ENCODE peak calls at places on chromosomes 4 and X, in seven cellular contexts. J is NCI-H2029; W is HuH-7.5; F is stimulated activated CD4-positive, alpha-beta T cell treated with anti-CD3 and anti-CD28 coated beads, Interleukin-2, amount 100 ng/mL, for 48 hours; Y is NCI-H460; S is cardiac muscle cell; P is activated CD4-positive, alpha-beta T cell treated with anti-CD3 and anti-CD28 coated beads, Interleukin-2, amount 50 U/mL, for 4 hours. O is an unnamed sample.

GRCh38 chrX:120000490-120001246 is 57.1 kb upstream of the NKAP start:
- DNase-seq in J (no peak), W (no peak), F (no peak), Y (no peak), S (peak; percentile 40), P (peak; percentile 6), O (no peak)

GRCh38 chr4:53119685-53120084 is 246.2 kb downstream of the SCFD2 start:
- DNase-seq in J (no peak), W (no peak), F (no peak), Y (no peak), S (peak; percentile 65), P (no peak), O (no peak)

GRCh38 chr4:182885738-182886077 is 31.5 kb downstream of the DCTD start:
- DNase-seq in J (no peak), W (no peak), F (no peak), Y (no peak), S (no peak), P (no peak), O (no peak)

GRCh38 chr4:37685211-37685725 is 908 bp downstream of the RELL1 start:
- DNase-seq in J (no peak), W (no peak), F (no peak), Y (no peak), S (no peak), P (peak; percentile 14), O (peak; percentile 59)

GRCh38 chr4:150006197-150006596 is 72.0 kb upstream of the DCLK2 start:
- DNase-seq in J (peak; percentile 0), W (no peak), F (no peak), Y (no peak), S (no peak), P (no peak), O (no peak)

GRCh38 chr4:69718376-69719293 is 41.8 kb downstream of the SULT1B1 start:
- DNase-seq in J (no peak), W (no peak), F (no peak), Y (no peak), S (no peak), P (no peak), O (no peak)

GRCh38 chr4:172850838-172851237 is 317.8 kb upstream of the GALNT7 start:
- DNase-seq in J (no peak), W (no peak), F (no peak), Y (no peak), S (no peak), P (no peak), O (no peak)

GRCh38 chr4:176443117-176443516 is 123.4 kb downstream of the SPCS3 start:
- DNase-seq in J (no peak), W (no peak), F (no peak), Y (peak; percentile 26), S (no peak), P (no peak), O (no peak)

GRCh38 chrX:70434352-70434866 is 10.2 kb upstream of the DLG3 start:
- DNase-seq in J (peak; percentile 78), W (peak; percentile 81), F (peak; percentile 63), Y (peak; percentile 84), S (peak; percentile 90), P (peak; percentile 31), O (peak; percentile 70)

GRCh38 chr4:173758132-173758531 is 228.1 kb upstream of the HAND2 start:
- DNase-seq in J (no peak), W (no peak), F (no peak), Y (no peak), S (no peak), P (no peak), O (no peak)

GRCh38 chrX:2262679-2263055 is 238.1 kb downstream of the DHRSX start:
- DNase-seq in J (no peak), W (no peak), F (no peak), Y (no peak), S (peak; percentile 9), P (no peak), O (no peak)

GRCh38 chr4:140463182-140463581 is 34.9 kb downstream of the MGAT4D start:
- DNase-seq in J (no peak), W (no peak), F (no peak), Y (no peak), S (no peak), P (no peak), O (no peak)

GRCh38 chr4:170374770-170375169 is 285.0 kb upstream of the AADAT start:
- DNase-seq in J (no peak), W (no peak), F (no peak), Y (peak; percentile 1), S (peak; percentile 11), P (no peak), O (no peak)

GRCh38 chrX:107675823-107676555 is 47.7 kb downstream of the PRPS1 start:
- DNase-seq in J (no peak), W (no peak), F (no peak), Y (peak; percentile 29), S (no peak), P (no peak), O (no peak)

GRCh38 chrX:727738-728621 is 97.4 kb downstream of the SHOX start:
- DNase-seq in J (no peak), W (no peak), F (no peak), Y (peak; percentile 33), S (peak; percentile 45), P (no peak), O (no peak)

GRCh38 chrX:22389544-22390243 is 117.0 kb downstream of the CBLL2 start:
- DNase-seq in J (no peak), W (no peak), F (no peak), Y (peak; percentile 30), S (no peak), P (no peak), O (no peak)

GRCh38 chrX:103565752-103566151 is 19.6 kb upstream of the TCEAL4 start:
- DNase-seq in J (no peak), W (no peak), F (no peak), Y (no peak), S (no peak), P (no peak), O (no peak)

GRCh38 chrX:15497865-15498264 is 2.7 kb upstream of the BMX start:
- DNase-seq in J (no peak), W (peak; percentile 40), F (peak; percentile 36), Y (peak; percentile 60), S (peak; percentile 78), P (peak; percentile 31), O (peak; percentile 48)

GRCh38 chrX:3791449-3791848 is 78.0 kb upstream of the PRKX start:
- DNase-seq in J (no peak), W (no peak), F (no peak), Y (no peak), S (no peak), P (no peak), O (no peak)

GRCh38 chr4:186266699-186267467 is 894 bp downstream of the F11 start:
- DNase-seq in J (no peak), W (no peak), F (no peak), Y (no peak), S (peak; percentile 65), P (no peak), O (no peak)

GRCh38 chrX:115266300-115266699 is 23.2 kb upstream of the LUZP4 start:
- DNase-seq in J (no peak), W (no peak), F (no peak), Y (no peak), S (no peak), P (no peak), O (no peak)

GRCh38 chr4:105184316-105184988 is 37.8 kb downstream of the TET2 start:
- DNase-seq in J (no peak), W (no peak), F (no peak), Y (no peak), S (no peak), P (no peak), O (no peak)

O was measured in pons.